ENCODE peak calls at places on chromosome 7, in eight cellular contexts. O is aorta; U is CD8-positive, alpha-beta memory T cell; C is uterus; I is GM23248; R is ascending aorta; N is heart left ventricle; X is IMR-90. P is an unnamed sample.

GRCh38 chr7:368651-369475 is 78.9 kb downstream of the FOXL3 start:
- DNase-seq in N (no peak), U (peak; percentile 40), I (no peak), O (peak; percentile 43), X (no peak), R (no peak), C (no peak), P (peak; percentile 88)

GRCh38 chr7:135710417-135711138 is 17.4 kb downstream of the SLC13A4 start:
- DNase-seq in N (no peak), O (no peak), C (no peak), I (peak; percentile 27), U (no peak), X (no peak), R (no peak), P (no peak)

GRCh38 chr7:29878081-29878688 is 71.9 kb downstream of the WIPF3 start:
- DNase-seq in I (peak; percentile 67), C (no peak), R (no peak), X (peak; percentile 46), N (no peak), O (no peak), U (no peak), P (no peak)

GRCh38 chr7:46396501-46396900 is 475.4 kb upstream of the IGFBP3 start:
- DNase-seq in X (no peak), C (peak; percentile 54), O (no peak), R (no peak), U (no peak), N (no peak), I (peak; percentile 67), P (no peak)

GRCh38 chr7:151727579-151728285 is 149.2 kb downstream of the PRKAG2 start:
- DNase-seq in I (peak; percentile 100), N (peak; percentile 51), O (peak; percentile 91), U (peak; percentile 71), X (peak; percentile 97), R (peak; percentile 94), C (peak; percentile 94), P (peak; percentile 42)

GRCh38 chr7:92633211-92633906 is 43.2 kb upstream of the FAM133B start:
- DNase-seq in C (peak; percentile 25), O (no peak), U (no peak), N (peak; percentile 25), X (peak; percentile 94), R (peak; percentile 73), I (peak; percentile 96), P (no peak)

GRCh38 chr7:104207348-104207730 is 474 bp downstream of the ORC5 start:
- DNase-seq in C (no peak), R (no peak), X (peak; percentile 12), O (no peak), U (no peak), I (peak; percentile 55), N (no peak), P (no peak)

GRCh38 chr7:37320840-37321468 is 127.7 kb downstream of the ELMO1 start:
- DNase-seq in I (no peak), X (no peak), C (no peak), U (no peak), R (no peak), N (no peak), O (no peak), P (no peak)

GRCh38 chr7:128777156-128778123 is 1.8 kb upstream of the OPN1SW start:
- DNase-seq in C (no peak), R (no peak), I (peak; percentile 60), O (no peak), X (peak; percentile 22), N (no peak), U (no peak), P (no peak)

GRCh38 chr7:137978464-137979237 is 23.2 kb downstream of the CREB3L2 start:
- DNase-seq in R (peak; percentile 94), C (peak; percentile 82), X (peak; percentile 100), U (no peak), O (peak; percentile 79), N (peak; percentile 70), I (peak; percentile 98), P (no peak)

GRCh38 chr7:116500071-116500853 is 724 bp downstream of the CAV2 start:
- DNase-seq in U (peak; percentile 58), R (peak; percentile 75), I (peak; percentile 69), C (peak; percentile 45), O (peak; percentile 54), N (peak; percentile 45), X (peak; percentile 50), P (no peak)

DNA sequence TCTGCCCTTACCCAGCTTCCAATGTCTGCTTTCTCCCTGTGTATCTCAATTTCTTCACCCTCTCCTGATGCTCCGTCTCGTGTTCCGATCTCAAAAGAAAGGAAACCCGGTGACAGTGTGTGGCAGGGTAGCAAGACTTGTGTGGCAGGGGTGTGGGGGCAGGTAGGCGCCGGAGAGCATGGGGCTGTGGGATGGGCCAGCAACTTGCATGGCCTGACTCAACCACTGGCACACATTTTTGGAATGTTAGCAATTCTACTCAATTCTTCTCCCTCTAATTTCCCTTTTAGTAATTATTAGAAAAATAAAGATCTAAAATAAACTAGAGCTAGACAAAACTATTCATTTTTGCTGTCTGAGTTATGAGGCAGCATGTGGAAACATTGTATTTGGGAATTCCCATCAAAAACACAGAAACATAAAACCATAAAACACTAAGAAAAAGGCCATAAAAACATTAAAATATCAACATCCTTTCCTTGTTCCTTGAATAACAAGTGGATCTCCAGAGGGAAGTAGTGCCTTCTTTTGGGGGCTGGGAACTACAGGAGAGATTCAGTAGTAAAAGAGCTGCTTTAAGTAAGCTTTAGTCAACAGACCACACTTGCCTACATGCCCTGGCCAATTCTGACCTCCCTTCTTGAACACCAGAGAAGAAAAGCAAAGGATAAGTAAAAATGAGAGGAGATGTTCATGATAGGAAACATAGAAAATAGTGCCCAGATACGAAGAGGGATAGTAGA is 21.8 kb downstream of the SEMA3C start:
- DNase-seq in C (no peak), N (no peak), X (no peak), U (no peak), I (peak; percentile 59), R (no peak), O (no peak), P (no peak)
- H3K4me3 ChIP-seq in C (no peak overlapping the region), N (no peak overlapping the region), X (no peak overlapping the region), U (no peak overlapping the region), I (peak overlapping the region; percentile 23), R (no peak overlapping the region), O (no peak overlapping the region), P (no peak overlapping the region)

GRCh38 chr7:132416395-132416794 is 159.9 kb downstream of the PLXNA4 start:
- DNase-seq in O (no peak), X (no peak), I (no peak), N (no peak), C (no peak), R (no peak), U (no peak), P (no peak)
- H3K4me1 ChIP-seq in O (no peaks in the 10 kb centered on the region), X (no peaks in the 10 kb centered on the region), I (no peaks in the 10 kb centered on the region), N (peaks cover 28% of the 10 kb centered on the region), C (no peaks in the 10 kb centered on the region), R (no peaks in the 10 kb centered on the region), U (no peaks in the 10 kb centered on the region), P (no peaks in the 10 kb centered on the region)

GRCh38 chr7:4134204-4134603 is 547.9 kb upstream of the FOXK1 start:
- DNase-seq in X (no peak), N (no peak), I (no peak), C (no peak), R (no peak), O (peak; percentile 26), U (no peak), P (peak; percentile 56)
- H3K9me3 ChIP-seq in X (peaks cover 2% of the 10 kb centered on the region), N (no peaks in the 10 kb centered on the region), I (no peaks in the 10 kb centered on the region), C (no peaks in the 10 kb centered on the region), R (no peaks in the 10 kb centered on the region), O (no peaks in the 10 kb centered on the region), U (no peaks in the 10 kb centered on the region), P (no peaks in the 10 kb centered on the region)

GRCh38 chr7:1569440-1569832 is 396 bp downstream of the PSMG3 start:
- DNase-seq in O (no peak), R (no peak), X (no peak), I (no peak), C (no peak), N (no peak), U (peak; percentile 45), P (no peak)

GRCh38 chr7:1567082-1567771 is 2.6 kb downstream of the PSMG3 start:
- DNase-seq in I (peak; percentile 94), U (no peak), R (no peak), X (peak; percentile 79), C (no peak), O (no peak), N (no peak), P (no peak)

GRCh38 chr7:1566687-1567081 is 3.1 kb downstream of the PSMG3 start:
- DNase-seq in I (no peak), N (no peak), O (no peak), R (no peak), X (no peak), U (peak; percentile 39), C (no peak), P (no peak)

GRCh38 chr7:1569016-1569415 is 816 bp downstream of the PSMG3 start:
- DNase-seq in N (no peak), O (no peak), I (peak; percentile 48), U (peak; percentile 56), C (no peak), X (peak; percentile 41), R (no peak), P (no peak)

DNA sequence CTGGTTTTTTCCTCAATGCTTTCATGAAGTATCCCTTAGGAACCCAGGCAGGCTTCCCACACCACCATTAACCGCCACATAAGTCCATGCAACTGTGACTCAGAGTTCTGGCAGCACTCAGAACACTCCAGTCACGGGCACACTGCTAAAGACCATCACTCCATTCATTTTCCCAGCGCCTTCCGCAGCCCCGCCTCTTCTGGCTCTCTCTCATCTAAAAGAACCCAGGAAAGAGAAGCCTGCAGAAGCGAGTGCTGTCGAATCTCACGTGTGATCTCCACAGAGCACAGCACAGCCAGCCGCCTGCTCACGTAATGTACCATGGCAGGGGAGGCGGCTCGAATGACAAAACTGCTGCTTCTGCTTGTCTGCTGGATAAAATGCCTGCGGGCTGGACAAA is 1.9 kb downstream of the PSMG3 start:
- DNase-seq in U (no peak), C (no peak), N (no peak), X (peak; percentile 95), O (no peak), R (no peak), I (peak; percentile 91), P (no peak)
- H3K4me3 ChIP-seq in U (no peak overlapping the region), C (no peak overlapping the region), N (no peak overlapping the region), X (no peak overlapping the region), O (no peak overlapping the region), R (no peak overlapping the region), I (peak overlapping the region; percentile 53), P (no peak overlapping the region)

DNA sequence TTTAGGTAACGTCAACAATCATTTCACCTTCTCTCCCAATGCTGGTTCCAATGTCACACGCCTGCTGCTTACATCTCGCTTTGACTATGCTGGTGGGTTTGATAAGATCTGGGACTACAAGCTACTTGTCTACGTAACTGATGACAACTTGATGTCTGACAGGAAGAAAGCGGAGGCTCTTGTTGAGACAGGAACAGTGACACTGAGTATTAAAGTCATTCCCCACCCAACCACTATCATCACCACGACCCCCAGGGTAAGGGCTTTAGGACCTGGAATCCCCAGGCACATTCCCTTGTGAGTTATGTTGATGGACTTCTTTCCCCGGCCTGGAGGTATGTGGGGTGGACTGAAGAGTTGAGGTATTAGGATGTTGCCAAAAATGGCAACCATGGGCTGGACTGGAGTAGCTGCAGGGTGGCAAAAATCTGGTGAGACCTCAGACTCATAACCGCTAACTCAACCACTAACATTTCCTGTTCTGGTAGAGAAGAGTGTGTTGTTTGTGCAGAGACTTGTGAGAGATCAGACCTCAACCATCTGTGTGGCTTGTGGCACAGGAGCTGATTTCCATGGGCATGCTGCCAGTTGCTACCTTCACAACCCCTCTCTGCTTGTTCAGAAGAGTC is 59.2 kb downstream of the CDHR3 start:
- DNase-seq in C (no peak), R (no peak), U (peak; percentile 86), O (no peak), N (no peak), I (no peak), X (no peak), P (no peak)
- H3K4me1 ChIP-seq in C (no peaks in the 10 kb centered on the region), R (no peaks in the 10 kb centered on the region), U (peaks cover 75% of the 10 kb centered on the region), O (no peaks in the 10 kb centered on the region), N (no peaks in the 10 kb centered on the region), I (no peaks in the 10 kb centered on the region), X (peaks cover 13% of the 10 kb centered on the region), P (no peaks in the 10 kb centered on the region)

P was measured in pancreas.